ENCODE peak calls at places on chromosomes 2 and 18, in ten cellular contexts. M is prostate gland, G is breast epithelium, L is vagina, U is sigmoid colon, R is stomach, A is spleen, H is HCT116, B is Panc1, S is K562. X is an unnamed sample.

GRCh38 chr18:9356969-9357368 is 22.4 kb downstream of the TWSG1 start:
- DNase-seq in R (no peak), U (no peak), H (no peak), M (no peak), B (no peak), L (no peak), G (no peak), A (no peak), S (no peak), X (no peak)

GRCh38 chr18:2903006-2903405 is 56.2 kb downstream of the EMILIN2 start:
- DNase-seq in R (no peak), U (peak), B (no peak), G (no peak), M (no peak), A (no peak), L (no peak), H (no peak), S (peak), X (no peak)

GRCh38 chr2:152600698-152601097 is 116.6 kb downstream of the PRPF40A start:
- DNase-seq in L (peak), M (no peak), S (no peak), B (no peak), A (no peak), G (no peak), H (no peak), U (no peak), R (no peak), X (no peak)

GRCh38 chr2:218319813-218320360 is 27.6 kb upstream of the TMBIM1 start:
- DNase-seq in U (no peak), B (no peak), R (no peak), G (no peak), S (no peak), A (no peak), H (no peak), L (no peak), M (no peak), X (no peak)

GRCh38 chr2:50746526-50746925 is 285.4 kb downstream of the NRXN1 start:
- DNase-seq in G (no peak), S (peak), R (no peak), A (no peak), B (no peak), L (no peak), U (no peak), H (peak), M (no peak), X (no peak)

GRCh38 chr18:47323158-47323557 is 71.7 kb upstream of the SKOR2 start:
- DNase-seq in H (no peak), U (no peak), A (no peak), B (no peak), G (no peak), L (no peak), S (no peak), M (no peak), R (no peak), X (no peak)

GRCh38 chr2:190844700-190845410 is 35.8 kb upstream of the GLS start:
- DNase-seq in S (no peak), H (no peak), A (no peak), L (no peak), G (no peak), M (no peak), R (no peak), B (no peak), U (no peak), X (no peak)

GRCh38 chr2:223459328-223459939 is 142.7 kb downstream of the SCG2 start:
- DNase-seq in R (no peak), A (no peak), H (peak), G (no peak), B (no peak), U (no peak), S (peak), L (no peak), M (no peak), X (no peak)

GRCh38 chr2:58156780-58157179 is 84.3 kb downstream of the FANCL start:
- DNase-seq in U (no peak), G (no peak), B (no peak), L (no peak), A (no peak), S (no peak), H (no peak), R (no peak), M (no peak), X (no peak)

GRCh38 chr2:240615830-240616547 is 9.3 kb upstream of the GPR35 start:
- DNase-seq in A (peak), M (no peak), S (no peak), L (no peak), H (no peak), R (no peak), U (peak), G (no peak), B (no peak), X (no peak)

GRCh38 chr2:231371430-231372054 is 24.0 kb upstream of the B3GNT7 start:
- DNase-seq in B (no peak), L (no peak), R (no peak), U (no peak), G (no peak), H (no peak), S (no peak), A (peak), M (no peak), X (no peak)

GRCh38 chr2:232731470-232731869 is 34.3 kb downstream of the GIGYF2 start:
- DNase-seq in A (no peak), L (no peak), M (no peak), U (no peak), S (no peak), G (no peak), R (no peak), B (no peak), H (no peak), X (no peak)

GRCh38 chr18:70373062-70373519 is 84.2 kb downstream of the SOCS6 start:
- DNase-seq in M (no peak), G (peak), H (peak), U (no peak), R (no peak), L (no peak), B (peak), A (no peak), S (no peak), X (no peak)

GRCh38 chr18:64271264-64271663 is 122.4 kb upstream of the LINC00305 start:
- DNase-seq in B (no peak), G (no peak), A (no peak), L (no peak), S (no peak), M (no peak), U (no peak), H (no peak), R (no peak), X (no peak)

GRCh38 chr2:196849895-196850294 is 40.7 kb upstream of the C2orf66 start:
- DNase-seq in R (no peak), H (no peak), G (no peak), L (no peak), M (peak), S (peak), U (no peak), A (no peak), B (peak), X (no peak)

GRCh38 chr2:950627-950992 is at the start of gene SNTG2:
- DNase-seq in S (peak), L (no peak), A (peak), B (no peak), H (no peak), R (peak), M (peak), G (no peak), U (no peak), X (no peak)

GRCh38 chr2:156322681-156323211 is 9.8 kb downstream of the NR4A2 start:
- DNase-seq in L (no peak), U (no peak), S (no peak), R (no peak), H (no peak), A (no peak), G (no peak), M (no peak), B (no peak), X (no peak)

GRCh38 chr18:61612517-61612916 is 279.3 kb downstream of the CDH20 start:
- DNase-seq in U (no peak), R (no peak), L (no peak), A (no peak), M (no peak), G (no peak), S (no peak), B (no peak), H (no peak), X (no peak)

GRCh38 chr2:147646999-147647588 is 197.7 kb upstream of the ACVR2A start:
- DNase-seq in A (no peak), S (no peak), R (no peak), B (no peak), M (no peak), G (no peak), U (no peak), H (no peak), L (no peak), X (no peak)

GRCh38 chr18:3816601-3817363 is 366.8 kb downstream of the TGIF1 start:
- DNase-seq in A (no peak), M (no peak), H (no peak), L (no peak), U (no peak), B (no peak), G (no peak), R (no peak), S (no peak), X (no peak)

GRCh38 chr2:118403658-118404451 is 315.6 kb downstream of the INSIG2 start:
- DNase-seq in H (no peak), R (no peak), L (no peak), S (no peak), B (no peak), U (no peak), G (no peak), A (no peak), M (no peak), X (no peak)

GRCh38 chr2:150485871-150486538 is 1.5 kb downstream of the RND3 start:
- DNase-seq in R (peak), A (peak), S (no peak), M (peak), L (peak), U (peak), H (peak), B (no peak), G (peak), X (no peak)

GRCh38 chr2:40192864-40193669 is 258.8 kb downstream of the SLC8A1 start:
- DNase-seq in H (no peak), A (no peak), R (no peak), U (no peak), S (no peak), B (no peak), M (peak), G (no peak), L (no peak), X (no peak)

GRCh38 chr18:32974421-32975165 is 201.8 kb upstream of the KLHL14 start:
- DNase-seq in G (no peak), R (no peak), A (no peak), S (no peak), M (no peak), H (no peak), U (no peak), L (no peak), B (no peak), X (no peak)

GRCh38 chr18:55449412-55450140 is 138.4 kb downstream of the TCF4 start:
- DNase-seq in M (no peak), S (no peak), G (no peak), B (no peak), R (no peak), U (no peak), A (no peak), L (no peak), H (no peak), X (no peak)

GRCh38 chr2:237207641-237208040 is 122.0 kb downstream of the COPS8 start:
- DNase-seq in L (peak), S (no peak), A (no peak), G (peak), R (peak), U (peak), M (peak), H (no peak), B (no peak), X (no peak)

GRCh38 chr2:113227290-113227689 is 51.4 kb downstream of the PAX8 start:
- DNase-seq in U (no peak), L (no peak), S (no peak), H (no peak), M (no peak), G (no peak), B (no peak), A (no peak), R (no peak), X (no peak)

GRCh38 chr2:85540131-85540587 is 1.2 kb downstream of the MAT2A start:
- DNase-seq in M (no peak), B (no peak), A (no peak), G (no peak), H (no peak), L (no peak), R (no peak), U (no peak), S (peak), X (no peak)

GRCh38 chr2:138329591-138329990 is 172.0 kb upstream of the SPOPL start:
- DNase-seq in H (no peak), M (no peak), B (no peak), R (no peak), U (no peak), G (no peak), A (no peak), S (no peak), L (no peak), X (no peak)

GRCh38 chr2:46047280-46047679 is 249.9 kb upstream of the EPAS1 start:
- DNase-seq in A (no peak), R (no peak), B (no peak), G (no peak), M (no peak), H (no peak), S (no peak), L (no peak), U (no peak), X (no peak)

GRCh38 chr18:79724299-79725080 is 44.9 kb downstream of the CTDP1 start:
- DNase-seq in B (no peak), L (no peak), H (no peak), M (no peak), R (no peak), G (no peak), A (no peak), U (no peak), S (no peak), X (no peak)

GRCh38 chr2:43224131-43224570 is 2.3 kb downstream of the ZFP36L2 start:
- DNase-seq in M (peak), A (peak), G (peak), B (no peak), U (peak), S (peak), L (no peak), H (no peak), R (peak), X (no peak)

GRCh38 chr2:191582355-191582754 is 95.6 kb upstream of the NABP1 start:
- DNase-seq in U (no peak), S (no peak), H (no peak), R (no peak), M (no peak), A (no peak), G (no peak), B (no peak), L (no peak), X (no peak)

GRCh38 chr2:128237081-128237534 is 81.6 kb downstream of the HS6ST1 start:
- DNase-seq in H (no peak), S (peak), B (no peak), G (no peak), L (no peak), A (no peak), R (no peak), M (no peak), U (no peak), X (no peak)

GRCh38 chr18:3441290-3441689 is 8.7 kb upstream of the TGIF1 start:
- DNase-seq in G (no peak), M (no peak), R (no peak), B (no peak), H (no peak), A (no peak), S (peak), L (no peak), U (no peak), X (no peak)

GRCh38 chr18:11310476-11311086 is 161.2 kb upstream of the PIEZO2 start:
- DNase-seq in B (peak), S (peak), H (peak), A (no peak), M (no peak), G (no peak), R (no peak), L (no peak), U (no peak), X (no peak)

GRCh38 chr2:231182500-231182899 is 15.9 kb upstream of the ARMC9 start:
- DNase-seq in L (no peak), R (peak), U (no peak), G (no peak), A (no peak), M (no peak), S (no peak), B (no peak), H (no peak), X (no peak)

GRCh38 chr2:70541481-70542020 is 12.1 kb downstream of the TGFA start:
- DNase-seq in R (no peak), A (no peak), G (no peak), M (no peak), L (no peak), H (no peak), S (no peak), U (no peak), B (no peak), X (no peak)

GRCh38 chr2:34627003-34627402 is 1027.9 kb upstream of the FAM98A start:
- DNase-seq in L (no peak), M (no peak), G (no peak), H (no peak), A (no peak), R (no peak), U (no peak), S (no peak), B (no peak), X (no peak)
- TF ChIP-seq POLR2AphosphoS5 in L (no peak), M (no peak), G (no peak), H (no peak), A (no peak), R (no peak), U (no peak), S (no peak), B (no peak), X (no peak)

GRCh38 chr2:20205915-20206524 is 18.9 kb downstream of the SDC1 start:
- DNase-seq in A (no peak), U (no peak), M (no peak), H (no peak), G (peak), L (no peak), B (no peak), S (no peak), R (peak), X (no peak)

GRCh38 chr2:20207051-20207450 is 17.9 kb downstream of the SDC1 start:
- DNase-seq in S (no peak), U (no peak), L (no peak), G (no peak), A (no peak), H (no peak), M (no peak), B (no peak), R (no peak), X (no peak)

GRCh38 chr2:20203521-20204225 is 21.3 kb downstream of the SDC1 start:
- DNase-seq in R (no peak), H (no peak), L (no peak), S (no peak), U (no peak), A (no peak), B (no peak), G (no peak), M (no peak), X (no peak)

GRCh38 chr2:20203072-20203471 is 21.9 kb downstream of the SDC1 start:
- DNase-seq in M (no peak), S (no peak), L (no peak), R (no peak), H (no peak), U (no peak), A (no peak), G (no peak), B (no peak), X (no peak)

DNA sequence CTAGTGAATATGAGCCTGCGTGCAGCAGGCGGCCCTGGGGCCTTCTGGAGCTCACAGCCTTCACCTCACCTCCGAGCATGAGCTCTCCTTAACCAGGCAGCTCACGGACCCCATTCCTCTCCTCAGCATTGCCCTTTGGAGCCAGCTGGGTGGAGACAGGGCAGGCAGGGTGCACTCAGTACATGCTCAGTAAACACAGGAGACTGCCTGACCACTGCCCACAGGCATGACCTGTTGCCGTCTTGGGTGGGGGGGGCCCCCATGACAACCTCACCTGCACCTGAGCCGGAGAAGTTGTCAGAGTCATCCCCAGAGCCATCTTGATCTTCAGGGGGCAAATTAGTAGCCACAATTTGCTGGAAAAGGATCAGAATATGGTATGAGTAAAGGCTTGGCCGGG is 19.9 kb downstream of the SDC1 start:
- DNase-seq in U (no peak), S (no peak), L (no peak), M (no peak), B (no peak), A (no peak), H (no peak), R (no peak), G (no peak), X (no peak)
- H3K27ac ChIP-seq in U (no peak), S (no peak), L (peak), M (peak), B (no peak), A (no peak), H (no peak), R (peak), G (peak), X (no peak)

GRCh38 chr2:109243526-109244425 is 114.8 kb downstream of the SH3RF3 start:
- DNase-seq in M (no peak), R (no peak), U (no peak), H (no peak), S (no peak), L (no peak), A (no peak), G (no peak), B (no peak), X (no peak)

GRCh38 chr2:109242222-109242653 is 113.2 kb downstream of the SH3RF3 start:
- DNase-seq in R (no peak), S (no peak), B (no peak), L (no peak), G (peak), A (no peak), U (peak), H (no peak), M (no peak), X (no peak)

GRCh38 chr2:109239720-109240119 is 110.7 kb downstream of the SH3RF3 start:
- DNase-seq in R (no peak), M (no peak), U (no peak), H (no peak), B (no peak), G (no peak), L (no peak), A (no peak), S (peak), X (no peak)

GRCh38 chr2:109244750-109245382 is 115.9 kb downstream of the SH3RF3 start:
- DNase-seq in U (no peak), L (no peak), H (no peak), R (no peak), A (peak), G (no peak), B (no peak), S (no peak), M (no peak), X (no peak)

DNA sequence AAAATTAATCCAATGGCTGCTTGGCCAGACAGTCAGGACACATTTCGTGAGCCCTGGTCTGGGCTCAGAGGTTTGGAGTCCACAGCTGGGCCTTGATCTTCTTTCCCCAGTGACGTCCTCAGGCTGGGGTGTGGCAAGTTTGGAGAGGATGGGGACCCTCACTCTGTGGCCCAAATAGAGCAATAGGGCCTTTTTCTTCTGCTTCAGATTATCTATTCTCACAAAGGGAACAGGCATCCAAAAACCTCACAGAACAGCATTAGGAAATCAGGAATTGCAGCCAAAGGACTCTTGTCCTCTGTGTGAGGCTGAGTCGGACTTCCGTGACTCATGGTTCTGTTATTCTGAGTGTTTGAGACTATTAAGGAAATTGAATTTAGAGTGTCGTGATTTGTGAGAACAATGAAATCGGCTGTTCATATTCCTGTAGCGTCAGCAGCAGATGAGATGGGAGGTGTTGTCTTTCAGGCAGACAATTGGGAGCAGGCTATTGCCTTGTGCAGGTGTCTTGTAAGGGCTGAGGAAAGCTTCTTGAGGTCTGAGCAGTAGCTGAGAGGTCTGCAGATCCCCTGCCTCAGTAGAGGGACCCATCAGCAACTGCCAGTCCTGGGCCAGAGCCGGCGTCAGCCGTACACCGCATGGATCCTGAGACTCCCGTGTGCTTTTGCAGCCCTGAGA is 113.8 kb downstream of the SH3RF3 start:
- DNase-seq in R (no peak), A (no peak), B (no peak), L (no peak), G (peak), H (no peak), S (no peak), U (peak), M (peak), X (no peak)
- TF ChIP-seq POLR2AphosphoS5 in R (peak), A (no peak), B (no peak), L (peak), G (no peak), H (no peak), S (no peak), U (peak), M (peak), X (no peak)

GRCh38 chr2:9590635-9591034 is 35.0 kb upstream of the ADAM17 start:
- DNase-seq in U (no peak), A (no peak), S (no peak), H (no peak), B (no peak), M (no peak), L (no peak), R (no peak), G (no peak), X (no peak)
- H3K27ac ChIP-seq in U (no peak), A (no peak), S (no peak), H (no peak), B (no peak), M (no peak), L (no peak), R (no peak), G (no peak), X (no peak)

DNA sequence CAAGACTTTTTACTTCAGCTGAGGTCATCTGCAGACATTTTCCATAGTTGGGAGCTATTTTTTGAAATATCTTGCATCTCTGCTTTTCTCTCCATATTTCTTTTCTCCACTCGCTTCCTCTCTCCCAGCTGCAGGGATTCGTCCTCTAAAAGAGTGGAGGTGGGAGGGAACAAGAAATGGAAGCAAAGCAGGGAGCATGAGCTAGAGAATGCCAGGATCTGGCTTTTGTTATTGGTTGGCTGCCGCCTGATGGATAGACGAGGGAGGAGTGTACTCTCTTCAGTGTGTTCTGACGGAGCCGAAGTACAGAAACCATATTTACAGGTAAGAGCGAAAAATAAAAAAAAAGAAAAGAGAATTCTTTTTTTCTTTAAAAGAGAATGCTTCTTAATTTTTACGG is at the start of gene CSRNP3:
- DNase-seq in A (no peak), H (peak), B (no peak), L (no peak), R (peak), S (no peak), G (peak), U (peak), M (peak), X (no peak)
- TF ChIP-seq POLR2AphosphoS5 in A (no peak), H (no peak), B (no peak), L (no peak), R (no peak), S (no peak), G (no peak), U (peak), M (peak), X (no peak)

X was measured in SK-N-MC.